ENCODE peak calls at places on chromosomes 13 and 19, in seven cellular contexts. Y is colonic mucosa, F is mesothelial cell of epicardium, D is lower leg skin, I is GM10248, B is GM06990, G is fibroblast of pulmonary artery. P is an unnamed sample.

GRCh38 chr13:99298056-99298455 is 9.1 kb downstream of the GPR183 start:
- DNase-seq in Y (no peak), F (no peak), D (no peak), I (no peak), B (no peak), G (no peak), P (no peak)

GRCh38 chr19:32798201-32798600 is 71.4 kb downstream of the SLC7A9 start:
- DNase-seq in Y (no peak), F (no peak), D (no peak), I (no peak), B (no peak), G (no peak), P (no peak)

GRCh38 chr19:9075064-9075964 is 11.5 kb upstream of the OR1M1 start:
- DNase-seq in Y (peak; percentile 41), F (peak; percentile 84), D (no peak), I (no peak), B (no peak), G (peak; percentile 98), P (no peak)

GRCh38 chr13:61927648-61928047 is 512.0 kb upstream of the PCDH20 start:
- DNase-seq in Y (no peak), F (no peak), D (no peak), I (no peak), B (no peak), G (no peak), P (no peak)

GRCh38 chr19:37007587-37008220 is 70.5 kb upstream of the ZNF420 start:
- DNase-seq in Y (peak; percentile 41), F (no peak), D (no peak), I (no peak), B (peak; percentile 29), G (peak; percentile 61), P (no peak)

GRCh38 chr13:50693755-50694154 is 149.7 kb downstream of the DLEU7 start:
- DNase-seq in Y (no peak), F (no peak), D (no peak), I (no peak), B (no peak), G (peak; percentile 63), P (no peak)

GRCh38 chr13:19646062-19646461 is 12.6 kb downstream of the MPHOSPH8 start:
- DNase-seq in Y (no peak), F (no peak), D (no peak), I (no peak), B (no peak), G (no peak), P (no peak)

GRCh38 chr13:52949044-52949443 is 79.6 kb upstream of the OLFM4 start:
- DNase-seq in Y (no peak), F (no peak), D (no peak), I (no peak), B (no peak), G (no peak), P (no peak)

GRCh38 chr13:81686877-81687276 is 1346.0 kb upstream of the SPRY2 start:
- DNase-seq in Y (no peak), F (no peak), D (no peak), I (no peak), B (no peak), G (peak; percentile 0), P (no peak)

GRCh38 chr13:33119022-33119735 is 103.0 kb downstream of the KL start:
- DNase-seq in Y (no peak), F (no peak), D (no peak), I (no peak), B (no peak), G (no peak), P (no peak)

GRCh38 chr13:79018166-79018565 is 359.2 kb upstream of the OBI1 start:
- DNase-seq in Y (no peak), F (no peak), D (no peak), I (no peak), B (no peak), G (no peak), P (no peak)
- TF ChIP-seq CTCF in Y (no peak), F (no peak), D (no peak), I (no peak), B (no peak), G (no peak), P (peak; percentile 18)

DNA sequence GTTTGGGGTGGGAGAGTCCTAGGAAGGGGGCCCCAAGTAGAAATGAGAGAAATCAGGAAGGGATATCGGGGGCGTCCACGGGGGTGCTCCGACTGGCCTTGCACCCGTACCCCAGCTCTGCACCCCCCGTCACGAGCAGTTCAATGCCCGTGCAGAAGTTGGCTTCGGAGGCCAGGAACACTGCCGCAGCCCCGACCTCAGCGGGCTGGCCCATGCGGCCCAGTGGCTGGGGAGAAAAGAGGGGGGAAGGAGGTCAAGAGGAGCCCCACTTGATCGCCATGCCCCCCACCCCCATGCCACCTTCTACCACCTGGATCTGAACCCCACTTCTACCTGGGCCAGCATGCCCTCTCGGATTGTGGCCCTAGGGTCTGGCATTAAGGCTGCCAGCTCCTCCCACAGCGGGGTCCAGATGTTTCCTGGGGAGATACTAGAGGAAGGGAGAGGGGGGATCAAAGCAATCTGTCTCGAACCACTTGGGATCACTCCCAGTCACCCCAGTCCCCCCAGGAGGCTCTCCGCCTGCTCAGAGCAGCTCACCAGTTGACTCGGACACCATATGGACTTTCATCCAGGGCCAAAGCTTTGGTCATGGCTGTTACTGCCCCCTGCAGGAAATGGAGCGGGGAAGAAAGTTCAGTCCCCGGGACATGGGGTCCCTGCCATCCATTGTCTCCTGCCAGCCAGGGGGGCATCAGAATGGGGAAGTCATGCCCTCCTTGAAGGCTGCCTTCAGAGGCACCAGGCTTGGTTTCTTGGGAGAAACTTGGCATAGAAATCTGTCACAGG is 2.5 kb upstream of the BCAT2 start:
- DNase-seq in Y (no peak), F (no peak), D (no peak), I (peak; percentile 25), B (no peak), G (no peak), P (peak; percentile 19)
- TF ChIP-seq CTCF in Y (no peak), F (no peak), D (no peak), I (no peak), B (peak; percentile 38), G (peak; percentile 22), P (peak; percentile 27)

GRCh38 chr19:43503501-43504425 is 783 bp downstream of the PHLDB3 start:
- DNase-seq in Y (peak; percentile 99), F (peak; percentile 97), D (peak; percentile 99), I (peak; percentile 99), B (peak; percentile 91), G (peak; percentile 86), P (peak; percentile 100)
- TF ChIP-seq CTCF in Y (peak; percentile 18), F (no peak), D (no peak), I (peak; percentile 46), B (peak; percentile 54), G (no peak), P (peak; percentile 51)

DNA sequence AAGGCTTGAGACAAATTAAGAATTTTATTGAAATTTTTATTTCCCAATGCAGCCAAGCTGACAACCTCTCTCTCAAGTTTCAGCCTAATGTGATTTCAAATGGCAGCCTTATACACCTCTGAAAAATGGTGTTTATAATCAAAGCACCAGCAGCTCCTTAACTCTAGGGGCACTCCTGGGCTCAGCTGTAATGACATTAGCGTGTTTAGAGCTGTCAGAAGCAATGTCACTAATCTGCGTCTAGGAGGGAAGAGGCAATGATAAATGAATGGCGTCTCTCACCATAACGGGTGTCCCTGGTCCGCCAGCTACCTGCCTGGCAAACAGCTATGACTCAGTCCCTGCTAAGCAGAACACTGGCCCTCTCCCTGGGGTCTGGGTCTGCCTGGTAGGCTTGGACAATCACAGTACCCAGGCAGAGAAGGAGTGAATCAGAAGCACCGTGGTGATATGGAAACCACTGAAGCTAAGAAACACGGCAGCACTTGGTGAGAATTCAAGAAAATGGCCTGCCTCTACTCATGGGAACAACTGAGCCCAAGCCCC is 131.8 kb upstream of the VSTM2B start:
- DNase-seq in Y (no peak), F (no peak), D (no peak), I (no peak), B (no peak), G (no peak), P (no peak)
- TF ChIP-seq CTCF in Y (no peak), F (no peak), D (no peak), I (no peak), B (no peak), G (no peak), P (no peak)